ENCODE peak calls at places on chromosomes 3 and 15, in eight cellular contexts. One of them, this sample, is unnamed. For H3K36me3, the result is how much of the 10 kb centered on the place peaks cover.

GRCh38 chr15:68051109-68051508 is 3.0 kb upstream of the PIAS1 start:
- DNase-seq in mammary epithelial cell: no peak
- DNase-seq in astrocyte: no peak
- DNase-seq in K562: no peak
- DNase-seq in GM23248: no peak
- DNase-seq in PC-3: no peak
- DNase-seq in fibroblast of lung: no peak
- DNase-seq in HepG2: no peak
- DNase-seq in this sample: no peak

GRCh38 chr15:67185621-67186225 is 68.7 kb downstream of the AAGAB start:
- DNase-seq in GM23248: peak
- DNase-seq in HepG2: no peak
- DNase-seq in astrocyte: peak
- DNase-seq in PC-3: no peak
- DNase-seq in fibroblast of lung: peak
- DNase-seq in K562: no peak
- DNase-seq in mammary epithelial cell: peak
- DNase-seq in this sample: peak

GRCh38 chr15:90647326-90647725 is 69.8 kb upstream of the BLM start:
- DNase-seq in astrocyte: no peak
- DNase-seq in HepG2: no peak
- DNase-seq in mammary epithelial cell: no peak
- DNase-seq in K562: peak
- DNase-seq in fibroblast of lung: no peak
- DNase-seq in GM23248: no peak
- DNase-seq in PC-3: peak
- DNase-seq in this sample: no peak

GRCh38 chr15:56629133-56629532 is 104.2 kb downstream of the ZNF280D start:
- DNase-seq in astrocyte: no peak
- DNase-seq in PC-3: no peak
- DNase-seq in HepG2: no peak
- DNase-seq in K562: no peak
- DNase-seq in GM23248: no peak
- DNase-seq in fibroblast of lung: peak
- DNase-seq in mammary epithelial cell: no peak
- DNase-seq in this sample: no peak

GRCh38 chr3:184540777-184541681 is 20.6 kb upstream of the EPHB3 start:
- DNase-seq in mammary epithelial cell: peak
- DNase-seq in PC-3: peak
- DNase-seq in fibroblast of lung: peak
- DNase-seq in HepG2: peak
- DNase-seq in K562: peak
- DNase-seq in astrocyte: no peak
- DNase-seq in GM23248: peak
- DNase-seq in this sample: no peak

GRCh38 chr3:194365978-194366490 is 3.5 kb downstream of the LRRC15 start:
- DNase-seq in fibroblast of lung: no peak
- DNase-seq in K562: no peak
- DNase-seq in PC-3: no peak
- DNase-seq in mammary epithelial cell: no peak
- DNase-seq in HepG2: no peak
- DNase-seq in GM23248: no peak
- DNase-seq in astrocyte: no peak
- DNase-seq in this sample: no peak

GRCh38 chr15:81504170-81504905 is 130.3 kb upstream of the TMC3 start:
- DNase-seq in fibroblast of lung: peak
- DNase-seq in PC-3: peak
- DNase-seq in GM23248: peak
- DNase-seq in mammary epithelial cell: peak
- DNase-seq in HepG2: no peak
- DNase-seq in K562: no peak
- DNase-seq in astrocyte: peak
- DNase-seq in this sample: no peak

GRCh38 chr3:112394008-112394616 is 61.2 kb downstream of the CD200 start:
- DNase-seq in astrocyte: peak
- DNase-seq in mammary epithelial cell: no peak
- DNase-seq in fibroblast of lung: peak
- DNase-seq in HepG2: no peak
- DNase-seq in K562: no peak
- DNase-seq in GM23248: peak
- DNase-seq in PC-3: no peak
- DNase-seq in this sample: no peak

GRCh38 chr15:28023422-28023821 is 75.7 kb downstream of the OCA2 start:
- DNase-seq in fibroblast of lung: no peak
- DNase-seq in mammary epithelial cell: no peak
- DNase-seq in astrocyte: no peak
- DNase-seq in HepG2: no peak
- DNase-seq in K562: no peak
- DNase-seq in PC-3: no peak
- DNase-seq in GM23248: no peak
- DNase-seq in this sample: no peak

GRCh38 chr3:128554100-128554464 is 61.1 kb upstream of the GATA2 start:
- DNase-seq in mammary epithelial cell: peak
- DNase-seq in GM23248: peak
- DNase-seq in HepG2: peak
- DNase-seq in PC-3: peak
- DNase-seq in astrocyte: peak
- DNase-seq in K562: no peak
- DNase-seq in fibroblast of lung: peak
- DNase-seq in this sample: no peak

GRCh38 chr3:79473993-79474392 is 293.8 kb downstream of the ROBO1 start:
- DNase-seq in astrocyte: no peak
- DNase-seq in K562: no peak
- DNase-seq in mammary epithelial cell: peak
- DNase-seq in HepG2: no peak
- DNase-seq in GM23248: peak
- DNase-seq in fibroblast of lung: peak
- DNase-seq in PC-3: peak
- DNase-seq in this sample: no peak

GRCh38 chr3:171875923-171876412 is 32.8 kb downstream of the TMEM212 start:
- DNase-seq in mammary epithelial cell: peak
- DNase-seq in astrocyte: peak
- DNase-seq in GM23248: peak
- DNase-seq in HepG2: peak
- DNase-seq in PC-3: peak
- DNase-seq in K562: no peak
- DNase-seq in fibroblast of lung: peak
- DNase-seq in this sample: no peak

GRCh38 chr3:76986876-76987513 is 52.9 kb upstream of the ROBO2 start:
- DNase-seq in HepG2: no peak
- DNase-seq in mammary epithelial cell: no peak
- DNase-seq in PC-3: peak
- DNase-seq in K562: no peak
- DNase-seq in GM23248: no peak
- DNase-seq in fibroblast of lung: no peak
- DNase-seq in astrocyte: no peak
- DNase-seq in this sample: no peak

GRCh38 chr3:124878561-124879394 is 8.4 kb downstream of the ITGB5 start:
- DNase-seq in HepG2: peak
- DNase-seq in fibroblast of lung: peak
- DNase-seq in astrocyte: peak
- DNase-seq in PC-3: peak
- DNase-seq in K562: peak
- DNase-seq in GM23248: peak
- DNase-seq in mammary epithelial cell: peak
- DNase-seq in this sample: peak

GRCh38 chr15:63826513-63826912 is 7.2 kb downstream of the HERC1 start:
- DNase-seq in fibroblast of lung: no peak
- DNase-seq in PC-3: peak
- DNase-seq in mammary epithelial cell: no peak
- DNase-seq in HepG2: no peak
- DNase-seq in astrocyte: no peak
- DNase-seq in K562: no peak
- DNase-seq in GM23248: peak
- DNase-seq in this sample: no peak

GRCh38 chr15:73699249-73700040 is 15.3 kb downstream of the CD276 start:
- DNase-seq in K562: no peak
- DNase-seq in mammary epithelial cell: no peak
- DNase-seq in astrocyte: no peak
- DNase-seq in PC-3: no peak
- DNase-seq in fibroblast of lung: no peak
- DNase-seq in GM23248: no peak
- DNase-seq in HepG2: no peak
- DNase-seq in this sample: no peak

GRCh38 chr15:61907753-61908086 is 152.5 kb downstream of the VPS13C start:
- DNase-seq in astrocyte: no peak
- DNase-seq in GM23248: no peak
- DNase-seq in mammary epithelial cell: no peak
- DNase-seq in PC-3: no peak
- DNase-seq in HepG2: no peak
- DNase-seq in K562: no peak
- DNase-seq in fibroblast of lung: no peak
- DNase-seq in this sample: no peak
- H3K36me3 ChIP-seq in astrocyte: under half
- H3K36me3 ChIP-seq in GM23248: under half
- H3K36me3 ChIP-seq in mammary epithelial cell: under half
- H3K36me3 ChIP-seq in PC-3: under half
- H3K36me3 ChIP-seq in HepG2: under half
- H3K36me3 ChIP-seq in K562: under half
- H3K36me3 ChIP-seq in fibroblast of lung: under half
- H3K36me3 ChIP-seq in this sample: under half

DNA sequence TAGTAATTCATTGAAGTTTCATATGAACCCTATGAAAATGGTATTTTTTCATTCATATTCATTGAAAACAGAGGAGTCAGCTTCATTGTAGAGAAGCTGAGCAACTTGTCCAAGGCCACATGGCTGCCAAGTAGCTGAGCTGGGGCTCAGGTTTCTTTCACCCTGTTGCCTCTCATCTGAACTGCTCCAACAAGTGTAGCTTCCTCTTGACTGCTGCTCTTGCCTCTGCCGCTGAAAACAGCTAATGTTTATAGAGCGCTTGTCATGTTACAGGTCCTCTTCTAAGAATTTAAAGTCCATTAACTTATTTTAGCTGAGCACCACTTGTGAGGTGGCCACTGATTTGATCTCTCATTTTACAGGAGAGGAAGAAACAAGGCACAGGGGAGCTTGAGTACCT is 81.1 kb downstream of the PDCD6IP start:
- DNase-seq in GM23248: no peak
- DNase-seq in PC-3: no peak
- DNase-seq in fibroblast of lung: no peak
- DNase-seq in mammary epithelial cell: no peak
- DNase-seq in HepG2: no peak
- DNase-seq in K562: no peak
- DNase-seq in astrocyte: no peak
- DNase-seq in this sample: no peak
- TF ChIP-seq EZH2 in GM23248: no peak
- TF ChIP-seq EZH2 in PC-3: no peak
- TF ChIP-seq EZH2 in fibroblast of lung: no peak
- TF ChIP-seq EZH2 in mammary epithelial cell: no peak
- TF ChIP-seq EZH2 in HepG2: no peak
- TF ChIP-seq EZH2 in K562: no peak
- TF ChIP-seq EZH2 in astrocyte: no peak
- TF ChIP-seq EZH2 in this sample: no peak

DNA sequence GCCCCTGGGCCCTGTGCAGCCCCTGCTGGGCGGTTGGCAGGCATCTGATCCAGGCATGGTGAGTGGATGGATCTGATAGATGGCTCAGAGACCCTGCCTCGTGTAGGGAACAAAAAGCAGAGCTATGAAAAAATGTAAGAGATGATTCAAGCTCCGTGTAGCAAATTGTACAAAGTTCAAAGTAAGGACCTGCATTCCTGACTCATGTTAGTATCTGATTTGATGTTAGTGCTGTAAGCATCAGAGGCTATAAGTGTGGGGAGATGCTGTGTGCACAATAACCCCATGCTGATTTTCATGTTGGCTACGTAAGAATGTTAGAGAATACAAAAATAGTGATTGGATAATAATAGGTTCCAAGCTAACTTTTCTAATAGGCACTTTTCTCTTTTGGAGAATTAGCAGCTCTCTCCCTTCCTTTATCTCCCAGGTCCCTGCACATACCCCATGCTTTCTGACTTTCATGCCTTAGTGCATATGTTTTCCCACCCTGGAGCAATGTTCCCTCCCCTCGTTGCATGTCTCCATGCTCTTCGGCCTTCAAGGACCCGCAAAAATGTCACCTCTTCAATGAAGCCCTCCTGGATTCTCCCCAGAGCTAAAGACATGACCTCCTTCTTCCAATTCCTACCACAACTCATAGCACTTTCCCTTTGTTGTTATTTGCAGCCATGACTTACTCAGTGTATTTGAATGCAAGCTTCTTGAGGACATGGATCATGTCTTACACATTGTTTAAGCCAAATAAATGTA is 1.6 kb downstream of the CCR9 start:
- DNase-seq in HepG2: no peak
- DNase-seq in GM23248: peak
- DNase-seq in K562: no peak
- DNase-seq in astrocyte: peak
- DNase-seq in fibroblast of lung: peak
- DNase-seq in mammary epithelial cell: no peak
- DNase-seq in PC-3: peak
- DNase-seq in this sample: no peak
- H3K36me3 ChIP-seq in HepG2: under half
- H3K36me3 ChIP-seq in GM23248: under half
- H3K36me3 ChIP-seq in K562: under half
- H3K36me3 ChIP-seq in astrocyte: under half
- H3K36me3 ChIP-seq in fibroblast of lung: under half
- H3K36me3 ChIP-seq in mammary epithelial cell: under half
- H3K36me3 ChIP-seq in PC-3: under half
- H3K36me3 ChIP-seq in this sample: under half

GRCh38 chr3:123449092-123449985 is 449 bp upstream of the ADCY5 start:
- DNase-seq in HepG2: no peak
- DNase-seq in astrocyte: no peak
- DNase-seq in K562: peak
- DNase-seq in PC-3: no peak
- DNase-seq in mammary epithelial cell: peak
- DNase-seq in fibroblast of lung: peak
- DNase-seq in GM23248: peak
- DNase-seq in this sample: no peak

GRCh38 chr3:123449986-123450474 is 1.1 kb upstream of the ADCY5 start:
- DNase-seq in mammary epithelial cell: no peak
- DNase-seq in fibroblast of lung: peak
- DNase-seq in PC-3: no peak
- DNase-seq in HepG2: no peak
- DNase-seq in astrocyte: no peak
- DNase-seq in GM23248: peak
- DNase-seq in K562: no peak
- DNase-seq in this sample: no peak

GRCh38 chr3:123447749-123448502 is 964 bp downstream of the ADCY5 start:
- DNase-seq in HepG2: no peak
- DNase-seq in K562: peak
- DNase-seq in GM23248: peak
- DNase-seq in astrocyte: no peak
- DNase-seq in mammary epithelial cell: no peak
- DNase-seq in fibroblast of lung: no peak
- DNase-seq in PC-3: no peak
- DNase-seq in this sample: no peak

GRCh38 chr3:123447416-123447748 is 1.5 kb downstream of the ADCY5 start:
- DNase-seq in mammary epithelial cell: no peak
- DNase-seq in fibroblast of lung: no peak
- DNase-seq in PC-3: no peak
- DNase-seq in HepG2: no peak
- DNase-seq in GM23248: no peak
- DNase-seq in astrocyte: no peak
- DNase-seq in K562: no peak
- DNase-seq in this sample: no peak

GRCh38 chr3:123448503-123449091 is at the start of gene ADCY5:
- DNase-seq in GM23248: peak
- DNase-seq in PC-3: no peak
- DNase-seq in mammary epithelial cell: peak
- DNase-seq in astrocyte: no peak
- DNase-seq in K562: no peak
- DNase-seq in fibroblast of lung: no peak
- DNase-seq in HepG2: no peak
- DNase-seq in this sample: no peak
- TF ChIP-seq EZH2 in GM23248: no peak
- TF ChIP-seq EZH2 in PC-3: no peak
- TF ChIP-seq EZH2 in mammary epithelial cell: peak
- TF ChIP-seq EZH2 in astrocyte: peak
- TF ChIP-seq EZH2 in K562: no peak
- TF ChIP-seq EZH2 in fibroblast of lung: peak
- TF ChIP-seq EZH2 in HepG2: no peak
- TF ChIP-seq EZH2 in this sample: peak

GRCh38 chr3:53146319-53146868 is 14.6 kb upstream of the PRKCD start:
- DNase-seq in HepG2: no peak
- DNase-seq in PC-3: no peak
- DNase-seq in fibroblast of lung: no peak
- DNase-seq in mammary epithelial cell: no peak
- DNase-seq in K562: no peak
- DNase-seq in astrocyte: no peak
- DNase-seq in GM23248: no peak
- DNase-seq in this sample: no peak
- H3K36me3 ChIP-seq in HepG2: under half
- H3K36me3 ChIP-seq in PC-3: under half
- H3K36me3 ChIP-seq in fibroblast of lung: under half
- H3K36me3 ChIP-seq in mammary epithelial cell: under half
- H3K36me3 ChIP-seq in K562: under half
- H3K36me3 ChIP-seq in astrocyte: under half
- H3K36me3 ChIP-seq in GM23248: under half
- H3K36me3 ChIP-seq in this sample: under half

This sample was measured in keratinocyte.